ENCODE peak calls at places on chromosomes 11 and 22, in six cellular contexts. V, X, B, R, O and C are unnamed samples.

GRCh38 chr11:120562806-120563425 is 51.4 kb downstream of the GRIK4 start:
- DNase-seq in R (no peak), X (no peak), O (no peak), V (no peak), B (peak; percentile 42), C (no peak)

GRCh38 chr11:117701781-117702180 is 95.2 kb downstream of the DSCAML1 start:
- DNase-seq in B (no peak), X (no peak), V (no peak), O (no peak), R (no peak), C (no peak)

GRCh38 chr11:116960916-116961315 is 123.5 kb upstream of the APOA1 start:
- DNase-seq in O (no peak), X (no peak), R (no peak), B (peak; percentile 73), V (no peak), C (no peak)

GRCh38 chr22:33350391-33350955 is 292.3 kb upstream of the SYN3 start:
- DNase-seq in B (no peak), X (no peak), O (no peak), V (no peak), R (no peak), C (no peak)

GRCh38 chr11:76579752-76580151 is 90.8 kb downstream of the LRRC32 start:
- DNase-seq in R (no peak), O (no peak), B (no peak), X (no peak), V (no peak), C (no peak)

GRCh38 chr22:40509401-40510134 is 127.0 kb downstream of the MRTFA start:
- DNase-seq in R (peak; percentile 68), X (no peak), V (no peak), O (peak; percentile 52), B (peak; percentile 86), C (peak; percentile 62)

GRCh38 chr11:66868726-66869291 is 11.9 kb downstream of the LRFN4 start:
- DNase-seq in R (peak; percentile 80), O (no peak), V (no peak), B (no peak), X (peak; percentile 84), C (peak; percentile 72)

GRCh38 chr11:114259551-114259983 is 36.6 kb upstream of the NNMT start:
- DNase-seq in X (no peak), R (no peak), B (no peak), O (no peak), V (no peak), C (no peak)

GRCh38 chr11:66974724-66975402 is at the start of gene C11orf86:
- DNase-seq in X (no peak), B (no peak), R (no peak), V (no peak), O (no peak), C (no peak)

GRCh38 chr22:24563246-24563645 is 7.4 kb downstream of the SNRPD3 start:
- DNase-seq in V (no peak), O (no peak), R (no peak), X (no peak), B (no peak), C (no peak)

GRCh38 chr11:115739878-115740277 is 235.7 kb upstream of the CADM1 start:
- DNase-seq in O (no peak), R (no peak), V (no peak), B (no peak), X (no peak), C (no peak)

GRCh38 chr11:106815209-106815608 is 203.1 kb downstream of the GUCY1A2 start:
- DNase-seq in O (no peak), X (no peak), V (no peak), R (no peak), B (no peak), C (no peak)

GRCh38 chr22:42202669-42203068 is 67.8 kb downstream of the TCF20 start:
- DNase-seq in B (no peak), V (no peak), R (peak; percentile 82), X (no peak), O (no peak), C (no peak)

GRCh38 chr11:96130061-96130460 is 206.2 kb upstream of the MTMR2 start:
- DNase-seq in X (no peak), V (no peak), R (no peak), O (no peak), B (no peak), C (no peak)

GRCh38 chr22:50548046-50548912 is 2.6 kb downstream of the KLHDC7B start:
- DNase-seq in V (no peak), X (peak; percentile 74), B (peak; percentile 45), R (no peak), O (peak; percentile 71), C (no peak)

GRCh38 chr11:129722529-129722928 is 93.1 kb upstream of the TMEM45B start:
- DNase-seq in O (no peak), V (no peak), X (no peak), R (no peak), B (no peak), C (no peak)

GRCh38 chr11:60871378-60872061 is 4.2 kb downstream of the ZP1 start:
- DNase-seq in V (no peak), R (no peak), B (peak; percentile 56), X (no peak), O (no peak), C (no peak)

GRCh38 chr11:73157141-73158010 is 15.3 kb upstream of the FCHSD2 start:
- DNase-seq in B (peak; percentile 48), O (peak; percentile 49), R (peak; percentile 61), X (no peak), V (no peak), C (no peak)

GRCh38 chr11:127733552-127733951 is 733.0 kb upstream of the KIRREL3 start:
- DNase-seq in X (no peak), O (no peak), B (no peak), V (no peak), R (no peak), C (no peak)

GRCh38 chr22:33906475-33906874 is 13.8 kb downstream of the LARGE1 start:
- DNase-seq in X (no peak), B (no peak), V (no peak), O (no peak), R (no peak), C (no peak)

GRCh38 chr11:69947059-69947771 is 128.0 kb upstream of the FGF3 start:
- DNase-seq in O (no peak), B (peak; percentile 14), X (no peak), R (no peak), V (no peak), C (no peak)

GRCh38 chr11:9741260-9741659 is 77.4 kb downstream of the SWAP70 start:
- DNase-seq in V (no peak), B (no peak), X (no peak), O (no peak), R (no peak), C (peak; percentile 74)

GRCh38 chr11:104061851-104062521 is 25.5 kb downstream of the DDI1 start:
- DNase-seq in X (no peak), O (no peak), R (no peak), B (peak; percentile 34), V (no peak), C (no peak)

GRCh38 chr22:17700778-17701177 is 62.2 kb downstream of the BCL2L13 start:
- DNase-seq in B (peak; percentile 7), V (no peak), X (no peak), R (no peak), O (no peak), C (no peak)

GRCh38 chr22:36236338-36237319 is 2.7 kb downstream of the APOL2 start:
- DNase-seq in B (no peak), V (no peak), R (no peak), X (no peak), O (peak; percentile 44), C (no peak)

GRCh38 chr11:64814712-64815187 is 4.4 kb upstream of the MEN1 start:
- DNase-seq in R (no peak), B (no peak), O (no peak), V (no peak), X (no peak), C (no peak)

GRCh38 chr22:33034753-33035152 is 23.4 kb downstream of the SYN3 start:
- DNase-seq in O (peak; percentile 84), R (no peak), V (peak; percentile 31), X (no peak), B (no peak), C (no peak)

DNA sequence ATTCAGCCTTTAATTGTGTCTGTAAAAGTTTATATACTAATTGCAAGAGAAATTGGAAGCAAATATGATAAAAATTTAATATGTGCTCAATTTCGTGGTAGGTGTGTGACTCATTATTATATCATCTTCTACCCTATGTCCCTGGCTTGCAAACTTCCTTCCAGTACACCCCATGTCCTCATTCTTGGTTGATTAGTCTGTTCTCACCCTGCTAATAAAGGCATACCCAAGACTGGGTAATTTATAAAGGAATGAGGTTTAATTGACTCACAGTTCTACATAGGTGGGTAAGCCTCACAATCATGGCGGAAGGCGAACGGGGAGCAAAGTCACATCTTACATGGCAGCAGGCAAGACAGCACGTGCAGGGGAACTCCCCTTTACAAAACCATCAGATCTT is 11.9 kb downstream of the MRGPRX3 start:
- DNase-seq in R (no peak), B (peak; percentile 25), V (no peak), X (no peak), O (no peak), C (no peak)
- H3K27ac ChIP-seq in R (no peak overlapping the region), B (no peak overlapping the region), V (no peak overlapping the region), X (no peak overlapping the region), O (no peak overlapping the region), C (no peak overlapping the region)

GRCh38 chr11:71282581-71283351 is 30.4 kb upstream of the SHANK2 start:
- DNase-seq in O (peak; percentile 31), B (no peak), V (no peak), R (no peak), X (no peak), C (no peak)
- H3K27ac ChIP-seq in O (no peak overlapping the region), B (no peak overlapping the region), V (peak overlapping the region; percentile 26), R (no peak overlapping the region), X (peak overlapping the region; percentile 48), C (no peak overlapping the region)

DNA sequence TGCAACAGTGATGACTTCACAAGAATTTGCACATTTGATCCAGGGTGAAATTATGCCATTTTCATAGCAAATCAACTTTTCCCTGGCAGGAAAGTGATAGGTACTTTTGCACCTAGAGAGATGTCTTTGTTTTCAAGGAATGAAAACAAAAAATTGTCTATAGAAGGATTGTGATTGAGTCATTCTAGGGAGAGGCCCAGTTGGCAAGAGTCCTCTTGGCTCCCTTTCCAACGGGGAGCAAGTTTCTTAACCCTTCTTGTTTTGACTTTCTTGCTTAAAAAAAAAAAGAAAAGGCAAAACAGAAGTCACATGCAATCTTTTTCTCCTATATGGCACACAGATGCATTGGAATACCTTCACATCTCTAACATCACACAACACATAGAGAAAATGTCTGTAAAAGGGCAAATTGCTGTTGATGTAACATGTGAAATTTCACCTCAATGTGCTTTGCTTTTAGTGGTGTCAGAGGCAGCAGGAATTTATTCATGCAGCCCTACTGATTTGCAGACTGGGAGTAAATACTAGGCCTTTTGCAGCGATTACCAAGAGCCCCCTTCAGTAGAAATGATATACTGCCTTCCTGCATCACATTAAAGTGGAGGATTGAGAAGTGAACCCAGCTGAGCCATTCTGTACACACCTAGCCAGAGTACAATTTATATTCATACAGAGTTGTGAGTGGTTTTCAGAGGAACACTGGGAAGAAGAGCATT is 290.7 kb upstream of the MPPED2 start:
- DNase-seq in X (no peak), O (no peak), R (no peak), V (no peak), B (peak; percentile 22), C (no peak)
- H3K27ac ChIP-seq in X (no peak overlapping the region), O (no peak overlapping the region), R (no peak overlapping the region), V (no peak overlapping the region), B (no peak overlapping the region), C (no peak overlapping the region)

DNA sequence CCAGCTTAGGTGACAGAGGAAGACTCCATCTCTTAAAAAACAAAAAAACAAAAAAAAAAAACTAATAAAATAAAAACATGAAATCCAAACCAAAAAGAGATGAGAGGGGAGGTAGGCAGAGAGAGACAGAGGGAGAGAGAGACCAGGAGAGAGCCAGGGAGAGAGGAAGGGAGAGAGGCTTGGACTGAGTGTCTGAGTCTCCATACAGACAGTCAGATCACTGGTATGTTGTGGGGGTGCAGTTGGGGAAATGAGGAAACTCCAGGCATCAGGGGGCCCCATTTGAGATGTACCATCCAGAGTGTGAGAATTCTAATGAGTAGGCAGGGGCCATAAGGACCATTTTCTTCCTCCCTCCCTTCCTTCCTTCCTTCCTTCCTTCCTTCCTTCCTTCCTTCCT is 53.1 kb upstream of the SEPTIN5 start:
- DNase-seq in V (no peak), B (peak; percentile 41), R (no peak), O (no peak), X (no peak), C (no peak)
- H3K27ac ChIP-seq in V (no peak overlapping the region), B (no peak overlapping the region), R (no peak overlapping the region), O (no peak overlapping the region), X (no peak overlapping the region), C (no peak overlapping the region)